ENCODE peak calls at places on chromosome 11, in eight cellular contexts. X is PC-9; P is choroid plexus epithelial cell; D is activated CD8-positive, alpha-beta T cell treated with anti-CD3 and anti-CD28 coated beads for 36 hours; E is BJ; U is K562; Q is dorsolateral prefrontal cortex; L is lower lobe of right lung. F is an unnamed sample.

GRCh38 chr11:10494636-10495463 is 39.8 kb downstream of the AMPD3 start:
- DNase-seq in X (no peak), P (no peak), U (no peak), Q (no peak), D (no peak), L (no peak), E (no peak), F (no peak)

GRCh38 chr11:109043318-109043717 is 378.4 kb downstream of the DDX10 start:
- DNase-seq in Q (no peak), U (no peak), P (no peak), D (no peak), X (no peak), E (no peak), L (no peak), F (no peak)

GRCh38 chr11:45333023-45333422 is 46.9 kb upstream of the SYT13 start:
- DNase-seq in U (no peak), E (no peak), D (no peak), X (no peak), P (no peak), Q (no peak), L (no peak), F (no peak)

GRCh38 chr11:37100008-37100407 is 502.0 kb upstream of the RAG2 start:
- DNase-seq in P (no peak), U (no peak), E (no peak), Q (no peak), D (no peak), X (no peak), L (no peak), F (no peak)

GRCh38 chr11:70480711-70481110 is 82.4 kb downstream of the CTTN start:
- DNase-seq in U (no peak), X (no peak), D (no peak), E (no peak), L (peak; percentile 19), P (no peak), Q (no peak), F (no peak)

GRCh38 chr11:118202599-118203422 is 22.0 kb downstream of the JAML start:
- DNase-seq in D (peak; percentile 90), E (no peak), Q (no peak), L (no peak), X (no peak), P (no peak), U (no peak), F (no peak)

GRCh38 chr11:47351159-47352126 is 1.1 kb downstream of the MYBPC3 start:
- DNase-seq in D (no peak), U (no peak), P (no peak), X (no peak), Q (no peak), L (no peak), E (no peak), F (no peak)

GRCh38 chr11:79080506-79080905 is 360.3 kb downstream of the TENM4 start:
- DNase-seq in E (no peak), L (no peak), D (no peak), Q (no peak), U (no peak), X (no peak), P (no peak), F (no peak)

GRCh38 chr11:109490953-109491733 is 69.2 kb downstream of the C11orf87 start:
- DNase-seq in E (no peak), L (no peak), X (no peak), U (no peak), D (no peak), Q (no peak), P (peak; percentile 5), F (no peak)

GRCh38 chr11:97990162-97990920 is 1030.4 kb upstream of the CNTN5 start:
- DNase-seq in E (peak; percentile 17), D (no peak), X (peak; percentile 9), P (peak; percentile 63), Q (no peak), U (no peak), L (no peak), F (no peak)

GRCh38 chr11:32905028-32905667 is 12.5 kb downstream of the QSER1 start:
- DNase-seq in D (no peak), U (no peak), Q (no peak), P (peak; percentile 44), L (no peak), X (no peak), E (no peak), F (no peak)

GRCh38 chr11:94885133-94885532 is 88.2 kb downstream of the CWC15 start:
- DNase-seq in Q (no peak), L (no peak), E (no peak), D (no peak), U (no peak), P (no peak), X (peak; percentile 20), F (no peak)

GRCh38 chr11:18775492-18776292 is 15.9 kb downstream of the PTPN5 start:
- DNase-seq in X (peak; percentile 69), Q (no peak), E (no peak), U (peak; percentile 78), P (peak; percentile 73), L (peak; percentile 72), D (peak; percentile 89), F (no peak)

GRCh38 chr11:62958547-62959071 is 26.2 kb downstream of the SLC22A6 start:
- DNase-seq in Q (no peak), D (no peak), L (no peak), E (no peak), P (peak; percentile 59), U (no peak), X (no peak), F (peak; percentile 4)

GRCh38 chr11:64379160-64379559 is 20.2 kb downstream of the RPS6KA4 start:
- DNase-seq in D (no peak), P (no peak), X (no peak), U (no peak), L (no peak), Q (no peak), E (no peak), F (no peak)

GRCh38 chr11:11978792-11979486 is 29.5 kb downstream of the DKK3 start:
- DNase-seq in E (no peak), L (no peak), D (no peak), Q (no peak), P (peak; percentile 88), U (peak; percentile 13), X (no peak), F (no peak)

DNA sequence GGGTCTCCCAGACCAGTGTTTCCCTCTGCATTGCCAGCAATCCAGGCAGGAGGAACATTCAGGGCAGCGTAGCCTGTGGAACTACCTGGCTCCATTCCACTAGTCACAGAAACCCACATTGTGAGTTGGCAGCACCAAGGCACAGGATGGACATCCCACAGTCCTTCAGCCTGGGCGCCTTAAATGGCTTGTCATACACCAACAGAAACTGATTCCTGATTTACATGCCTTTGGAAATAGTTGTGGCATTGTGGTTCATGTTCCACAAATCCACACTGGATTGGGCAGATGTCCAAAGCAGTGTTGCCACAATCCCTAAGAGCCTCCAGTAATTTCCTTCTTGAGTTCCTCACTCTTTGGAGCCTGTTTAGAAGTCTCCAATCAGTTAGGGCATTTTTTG is 225.6 kb downstream of the BLID start:
- DNase-seq in X (no peak), U (no peak), P (peak; percentile 58), Q (no peak), D (no peak), L (no peak), E (no peak), F (no peak)
- TF ChIP-seq CTCF in X (no peak), U (no peak), P (no peak), Q (no peak), D (no peak), L (no peak), E (no peak), F (no peak)

GRCh38 chr11:103889679-103890078 is 146.8 kb upstream of the DDI1 start:
- DNase-seq in D (no peak), E (no peak), P (no peak), L (no peak), U (no peak), Q (no peak), X (no peak), F (no peak)
- TF ChIP-seq CTCF in D (no peak), E (no peak), P (no peak), L (no peak), U (no peak), Q (no peak), X (no peak), F (no peak)

DNA sequence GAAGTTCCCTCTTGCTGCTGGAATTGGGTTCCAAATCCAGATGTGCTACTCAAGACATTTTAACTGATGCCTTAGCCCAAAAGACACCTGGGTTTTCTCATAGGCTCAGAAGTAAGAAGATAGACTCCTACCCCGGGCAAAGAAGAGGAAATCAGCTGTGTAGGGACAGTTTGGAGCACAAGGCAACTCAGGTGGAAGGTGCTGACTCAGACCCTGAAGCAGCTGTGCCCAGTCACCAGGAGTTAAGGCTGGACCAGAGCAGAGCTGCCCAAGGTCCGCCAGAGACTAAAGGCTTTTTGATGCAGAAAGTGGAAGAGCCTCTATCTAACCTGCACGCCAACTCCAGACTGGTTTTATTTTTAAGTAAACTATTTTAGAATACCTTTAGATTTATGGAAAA is 20.6 kb upstream of the RAB1B start:
- DNase-seq in X (no peak), P (no peak), L (no peak), E (no peak), D (no peak), U (no peak), Q (no peak), F (no peak)
- TF ChIP-seq CTCF in X (no peak), P (no peak), L (no peak), E (no peak), D (no peak), U (no peak), Q (no peak), F (no peak)

GRCh38 chr11:14127679-14128078 is 165.2 kb downstream of the SPON1 start:
- DNase-seq in E (no peak), P (no peak), U (no peak), X (no peak), L (no peak), D (no peak), Q (no peak), F (no peak)
- TF ChIP-seq CTCF in E (no peak), P (no peak), U (no peak), X (no peak), L (no peak), D (no peak), Q (no peak), F (no peak)

GRCh38 chr11:73298233-73298632 is 9.8 kb upstream of the ARHGEF17 start:
- DNase-seq in D (no peak), L (no peak), X (no peak), P (no peak), Q (no peak), U (no peak), E (no peak), F (no peak)
- TF ChIP-seq CTCF in D (no peak), L (no peak), X (no peak), P (no peak), Q (no peak), U (no peak), E (no peak), F (no peak)

GRCh38 chr11:110761994-110762393 is 49.8 kb upstream of the ARHGAP20 start:
- DNase-seq in U (no peak), L (no peak), P (no peak), E (no peak), X (no peak), D (no peak), Q (no peak), F (no peak)
- TF ChIP-seq CTCF in U (no peak), L (no peak), P (no peak), E (no peak), X (no peak), D (no peak), Q (no peak), F (no peak)

F was measured in AG04450.